ENCODE peak calls at places on chromosomes 5 and 9, in ten cellular contexts. One of them, this sample, is unnamed.
A peak's percentile ranks its signal among the peaks of the same experiment; 100 is the strongest.

GRCh38 chr5:121962943-121963342 is 1.2 kb downstream of the SRFBP1 start:
- DNase-seq in astrocyte of the spinal cord: no peak
- DNase-seq in RWPE1: no peak
- DNase-seq in MCF 10A: no peak
- DNase-seq in fibroblast of pulmonary artery: no peak
- DNase-seq in neural progenitor cell: no peak
- DNase-seq in neural crest cell: no peak
- DNase-seq in breast epithelium: no peak
- DNase-seq in vagina: no peak
- DNase-seq in lower lobe of right lung: no peak
- DNase-seq in this sample: no peak

GRCh38 chr9:121637441-121638222 is 13.8 kb upstream of the DAB2IP start:
- DNase-seq in astrocyte of the spinal cord: peak; percentile 17
- DNase-seq in RWPE1: peak; percentile 83
- DNase-seq in MCF 10A: peak; percentile 55
- DNase-seq in fibroblast of pulmonary artery: peak; percentile 49
- DNase-seq in neural progenitor cell: no peak
- DNase-seq in neural crest cell: no peak
- DNase-seq in breast epithelium: no peak
- DNase-seq in vagina: no peak
- DNase-seq in lower lobe of right lung: no peak
- DNase-seq in this sample: no peak

GRCh38 chr9:71861618-71862017 is 49.4 kb downstream of the ABHD17B start:
- DNase-seq in astrocyte of the spinal cord: no peak
- DNase-seq in RWPE1: no peak
- DNase-seq in MCF 10A: no peak
- DNase-seq in fibroblast of pulmonary artery: no peak
- DNase-seq in neural progenitor cell: no peak
- DNase-seq in neural crest cell: no peak
- DNase-seq in breast epithelium: no peak
- DNase-seq in vagina: no peak
- DNase-seq in lower lobe of right lung: no peak
- DNase-seq in this sample: no peak

GRCh38 chr5:124732891-124733670 is 13.4 kb downstream of the ZNF608 start:
- DNase-seq in astrocyte of the spinal cord: no peak
- DNase-seq in RWPE1: no peak
- DNase-seq in MCF 10A: no peak
- DNase-seq in fibroblast of pulmonary artery: no peak
- DNase-seq in neural progenitor cell: peak; percentile 30
- DNase-seq in neural crest cell: no peak
- DNase-seq in breast epithelium: no peak
- DNase-seq in vagina: no peak
- DNase-seq in lower lobe of right lung: no peak
- DNase-seq in this sample: no peak

GRCh38 chr9:77648458-77649108 is 461 bp upstream of the GNA14 start:
- DNase-seq in astrocyte of the spinal cord: peak; percentile 10
- DNase-seq in RWPE1: peak; percentile 47
- DNase-seq in MCF 10A: no peak
- DNase-seq in fibroblast of pulmonary artery: peak; percentile 38
- DNase-seq in neural progenitor cell: peak; percentile 34
- DNase-seq in neural crest cell: no peak
- DNase-seq in breast epithelium: peak; percentile 23
- DNase-seq in vagina: no peak
- DNase-seq in lower lobe of right lung: peak; percentile 73
- DNase-seq in this sample: no peak

GRCh38 chr9:14437336-14438231 is 123.6 kb upstream of the NFIB start:
- DNase-seq in astrocyte of the spinal cord: no peak
- DNase-seq in RWPE1: no peak
- DNase-seq in MCF 10A: peak; percentile 48
- DNase-seq in fibroblast of pulmonary artery: peak; percentile 26
- DNase-seq in neural progenitor cell: no peak
- DNase-seq in neural crest cell: no peak
- DNase-seq in breast epithelium: no peak
- DNase-seq in vagina: no peak
- DNase-seq in lower lobe of right lung: no peak
- DNase-seq in this sample: no peak

GRCh38 chr9:116144555-116144954 is 9.0 kb upstream of the PAPPA start:
- DNase-seq in astrocyte of the spinal cord: no peak
- DNase-seq in RWPE1: no peak
- DNase-seq in MCF 10A: no peak
- DNase-seq in fibroblast of pulmonary artery: no peak
- DNase-seq in neural progenitor cell: no peak
- DNase-seq in neural crest cell: no peak
- DNase-seq in breast epithelium: no peak
- DNase-seq in vagina: no peak
- DNase-seq in lower lobe of right lung: no peak
- DNase-seq in this sample: no peak

GRCh38 chr9:27365977-27366376 is 69.0 kb upstream of the EQTN start:
- DNase-seq in astrocyte of the spinal cord: peak; percentile 92
- DNase-seq in RWPE1: no peak
- DNase-seq in MCF 10A: no peak
- DNase-seq in fibroblast of pulmonary artery: no peak
- DNase-seq in neural progenitor cell: no peak
- DNase-seq in neural crest cell: no peak
- DNase-seq in breast epithelium: no peak
- DNase-seq in vagina: no peak
- DNase-seq in lower lobe of right lung: no peak
- DNase-seq in this sample: no peak

GRCh38 chr5:16057277-16057676 is 122.3 kb downstream of the MARCHF11 start:
- DNase-seq in astrocyte of the spinal cord: no peak
- DNase-seq in RWPE1: peak; percentile 14
- DNase-seq in MCF 10A: no peak
- DNase-seq in fibroblast of pulmonary artery: peak; percentile 7
- DNase-seq in neural progenitor cell: no peak
- DNase-seq in neural crest cell: no peak
- DNase-seq in breast epithelium: no peak
- DNase-seq in vagina: no peak
- DNase-seq in lower lobe of right lung: no peak
- DNase-seq in this sample: no peak

GRCh38 chr9:108682191-108682590 is 173.6 kb downstream of the ACTL7B start:
- DNase-seq in astrocyte of the spinal cord: no peak
- DNase-seq in RWPE1: no peak
- DNase-seq in MCF 10A: no peak
- DNase-seq in fibroblast of pulmonary artery: no peak
- DNase-seq in neural progenitor cell: no peak
- DNase-seq in neural crest cell: no peak
- DNase-seq in breast epithelium: no peak
- DNase-seq in vagina: no peak
- DNase-seq in lower lobe of right lung: no peak
- DNase-seq in this sample: no peak

GRCh38 chr9:33924978-33925797 is 108.2 kb downstream of the UBE2R2 start:
- DNase-seq in astrocyte of the spinal cord: peak; percentile 59
- DNase-seq in RWPE1: peak; percentile 30
- DNase-seq in MCF 10A: peak; percentile 67
- DNase-seq in fibroblast of pulmonary artery: peak; percentile 67
- DNase-seq in neural progenitor cell: peak; percentile 80
- DNase-seq in neural crest cell: peak; percentile 59
- DNase-seq in breast epithelium: no peak
- DNase-seq in vagina: no peak
- DNase-seq in lower lobe of right lung: no peak
- DNase-seq in this sample: peak; percentile 24

GRCh38 chr5:32754251-32754650 is 43.1 kb downstream of the NPR3 start:
- DNase-seq in astrocyte of the spinal cord: no peak
- DNase-seq in RWPE1: no peak
- DNase-seq in MCF 10A: no peak
- DNase-seq in fibroblast of pulmonary artery: no peak
- DNase-seq in neural progenitor cell: no peak
- DNase-seq in neural crest cell: no peak
- DNase-seq in breast epithelium: no peak
- DNase-seq in vagina: no peak
- DNase-seq in lower lobe of right lung: no peak
- DNase-seq in this sample: no peak

GRCh38 chr5:177427211-177427822 is 841 bp downstream of the GRK6 start:
- DNase-seq in astrocyte of the spinal cord: no peak
- DNase-seq in RWPE1: no peak
- DNase-seq in MCF 10A: no peak
- DNase-seq in fibroblast of pulmonary artery: no peak
- DNase-seq in neural progenitor cell: peak; percentile 30
- DNase-seq in neural crest cell: no peak
- DNase-seq in breast epithelium: peak; percentile 41
- DNase-seq in vagina: no peak
- DNase-seq in lower lobe of right lung: no peak
- DNase-seq in this sample: no peak

GRCh38 chr9:16103613-16104012 is 550.8 kb downstream of the CCDC171 start:
- DNase-seq in astrocyte of the spinal cord: peak; percentile 70
- DNase-seq in RWPE1: no peak
- DNase-seq in MCF 10A: no peak
- DNase-seq in fibroblast of pulmonary artery: no peak
- DNase-seq in neural progenitor cell: peak; percentile 30
- DNase-seq in neural crest cell: peak; percentile 15
- DNase-seq in breast epithelium: peak; percentile 18
- DNase-seq in vagina: peak; percentile 97
- DNase-seq in lower lobe of right lung: no peak
- DNase-seq in this sample: no peak

DNA sequence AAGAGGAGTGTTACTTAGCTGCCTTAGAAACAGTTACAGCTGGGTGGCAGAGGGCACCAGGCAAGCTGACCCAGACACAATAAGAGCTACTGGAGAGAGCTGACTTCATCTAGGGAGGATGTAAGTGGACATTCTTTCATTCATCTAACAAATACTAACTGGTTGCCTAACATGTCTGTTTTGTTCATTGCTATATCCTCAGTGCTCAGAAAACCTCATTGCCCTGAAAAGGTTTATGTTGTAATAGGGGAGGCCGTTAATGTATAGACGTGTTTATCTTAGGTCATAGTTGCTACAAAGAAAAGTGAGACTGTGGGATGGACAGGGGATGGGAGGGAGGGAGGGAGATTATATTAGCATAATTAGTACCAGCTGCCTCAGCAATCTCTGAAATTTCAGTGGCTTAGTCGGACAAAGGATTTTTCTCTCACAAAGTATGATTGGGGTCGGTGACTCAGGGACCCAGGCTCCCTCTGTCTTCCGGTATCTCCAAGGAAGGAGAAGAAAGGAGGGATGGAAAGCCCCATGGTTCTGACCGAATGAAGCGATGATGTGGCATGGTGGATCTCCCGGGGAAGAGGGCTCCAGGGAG is 2.6 kb upstream of the SNX18 start:
- DNase-seq in astrocyte of the spinal cord: peak; percentile 59
- DNase-seq in RWPE1: no peak
- DNase-seq in MCF 10A: no peak
- DNase-seq in fibroblast of pulmonary artery: peak; percentile 63
- DNase-seq in neural progenitor cell: no peak
- DNase-seq in neural crest cell: no peak
- DNase-seq in breast epithelium: no peak
- DNase-seq in vagina: no peak
- DNase-seq in lower lobe of right lung: no peak
- DNase-seq in this sample: no peak
- TF ChIP-seq CTCF in astrocyte of the spinal cord: no peak
- TF ChIP-seq CTCF in RWPE1: no peak
- TF ChIP-seq CTCF in MCF 10A: no peak
- TF ChIP-seq CTCF in fibroblast of pulmonary artery: no peak
- TF ChIP-seq CTCF in neural progenitor cell: no peak
- TF ChIP-seq CTCF in neural crest cell: no peak
- TF ChIP-seq CTCF in breast epithelium: no peak
- TF ChIP-seq CTCF in vagina: no peak
- TF ChIP-seq CTCF in lower lobe of right lung: no peak
- TF ChIP-seq CTCF in this sample: no peak

GRCh38 chr5:3080366-3080765 is 328.9 kb upstream of the IRX2 start:
- DNase-seq in astrocyte of the spinal cord: no peak
- DNase-seq in RWPE1: no peak
- DNase-seq in MCF 10A: no peak
- DNase-seq in fibroblast of pulmonary artery: no peak
- DNase-seq in neural progenitor cell: no peak
- DNase-seq in neural crest cell: no peak
- DNase-seq in breast epithelium: no peak
- DNase-seq in vagina: no peak
- DNase-seq in lower lobe of right lung: no peak
- DNase-seq in this sample: no peak

GRCh38 chr5:3077684-3078083 is 326.2 kb upstream of the IRX2 start:
- DNase-seq in astrocyte of the spinal cord: no peak
- DNase-seq in RWPE1: no peak
- DNase-seq in MCF 10A: no peak
- DNase-seq in fibroblast of pulmonary artery: no peak
- DNase-seq in neural progenitor cell: no peak
- DNase-seq in neural crest cell: no peak
- DNase-seq in breast epithelium: no peak
- DNase-seq in vagina: no peak
- DNase-seq in lower lobe of right lung: no peak
- DNase-seq in this sample: no peak

DNA sequence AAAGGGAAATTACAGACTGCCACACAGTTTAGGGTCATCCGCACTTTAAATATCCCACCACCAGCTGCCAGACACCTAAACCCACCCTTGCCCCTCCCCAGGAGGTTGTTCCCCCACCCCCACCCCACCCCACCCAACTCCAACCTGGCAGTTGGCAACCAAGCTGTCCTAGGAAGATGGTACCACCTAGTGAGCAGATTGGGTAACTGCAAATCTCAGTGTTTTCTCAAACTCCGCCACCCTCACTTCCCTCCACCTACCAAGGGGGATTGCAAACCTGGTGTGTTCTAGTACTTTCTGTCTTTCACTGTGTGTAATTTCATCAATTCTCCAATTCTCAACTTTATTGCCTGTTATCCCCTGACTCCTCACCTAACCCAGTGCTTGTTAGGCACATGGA is 323.8 kb upstream of the IRX2 start:
- DNase-seq in astrocyte of the spinal cord: no peak
- DNase-seq in RWPE1: no peak
- DNase-seq in MCF 10A: no peak
- DNase-seq in fibroblast of pulmonary artery: no peak
- DNase-seq in neural progenitor cell: no peak
- DNase-seq in neural crest cell: no peak
- DNase-seq in breast epithelium: no peak
- DNase-seq in vagina: no peak
- DNase-seq in lower lobe of right lung: no peak
- DNase-seq in this sample: no peak
- TF ChIP-seq CTCF in astrocyte of the spinal cord: no peak
- TF ChIP-seq CTCF in RWPE1: no peak
- TF ChIP-seq CTCF in MCF 10A: peak; percentile 11
- TF ChIP-seq CTCF in fibroblast of pulmonary artery: no peak
- TF ChIP-seq CTCF in neural progenitor cell: peak; percentile 27
- TF ChIP-seq CTCF in neural crest cell: peak; percentile 41
- TF ChIP-seq CTCF in breast epithelium: no peak
- TF ChIP-seq CTCF in vagina: no peak
- TF ChIP-seq CTCF in lower lobe of right lung: no peak
- TF ChIP-seq CTCF in this sample: no peak

GRCh38 chr5:35443803-35444595 is 173.7 kb upstream of the SPEF2 start:
- DNase-seq in astrocyte of the spinal cord: no peak
- DNase-seq in RWPE1: no peak
- DNase-seq in MCF 10A: no peak
- DNase-seq in fibroblast of pulmonary artery: no peak
- DNase-seq in neural progenitor cell: no peak
- DNase-seq in neural crest cell: no peak
- DNase-seq in breast epithelium: no peak
- DNase-seq in vagina: no peak
- DNase-seq in lower lobe of right lung: no peak
- DNase-seq in this sample: no peak
- TF ChIP-seq CTCF in astrocyte of the spinal cord: no peak
- TF ChIP-seq CTCF in RWPE1: no peak
- TF ChIP-seq CTCF in MCF 10A: no peak
- TF ChIP-seq CTCF in fibroblast of pulmonary artery: no peak
- TF ChIP-seq CTCF in neural progenitor cell: no peak
- TF ChIP-seq CTCF in neural crest cell: no peak
- TF ChIP-seq CTCF in breast epithelium: no peak
- TF ChIP-seq CTCF in vagina: no peak
- TF ChIP-seq CTCF in lower lobe of right lung: no peak
- TF ChIP-seq CTCF in this sample: no peak

DNA sequence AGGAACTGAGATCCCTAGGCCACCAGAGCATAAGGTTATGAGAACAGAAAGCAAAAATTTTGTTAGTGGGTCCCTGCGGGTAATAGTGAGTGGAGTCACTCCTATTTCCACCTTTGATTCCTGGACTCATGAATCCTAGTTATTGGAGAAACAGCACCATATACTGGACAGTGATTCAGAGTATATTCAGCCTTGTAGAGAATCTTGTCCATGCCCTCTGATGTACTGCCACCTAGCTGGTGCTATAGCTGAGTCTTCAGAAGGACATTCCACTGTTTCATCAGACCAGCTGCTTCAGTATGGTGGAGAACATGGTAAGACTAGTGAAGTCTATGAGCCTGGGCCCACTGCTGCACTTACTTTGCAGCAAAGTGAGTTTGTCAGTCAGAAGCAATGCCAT is 25.0 kb upstream of the ITGA2 start:
- DNase-seq in astrocyte of the spinal cord: no peak
- DNase-seq in RWPE1: no peak
- DNase-seq in MCF 10A: no peak
- DNase-seq in fibroblast of pulmonary artery: no peak
- DNase-seq in neural progenitor cell: no peak
- DNase-seq in neural crest cell: no peak
- DNase-seq in breast epithelium: no peak
- DNase-seq in vagina: no peak
- DNase-seq in lower lobe of right lung: no peak
- DNase-seq in this sample: no peak
- TF ChIP-seq CTCF in astrocyte of the spinal cord: no peak
- TF ChIP-seq CTCF in RWPE1: no peak
- TF ChIP-seq CTCF in MCF 10A: no peak
- TF ChIP-seq CTCF in fibroblast of pulmonary artery: peak; percentile 11
- TF ChIP-seq CTCF in neural progenitor cell: no peak
- TF ChIP-seq CTCF in neural crest cell: no peak
- TF ChIP-seq CTCF in breast epithelium: no peak
- TF ChIP-seq CTCF in vagina: no peak
- TF ChIP-seq CTCF in lower lobe of right lung: no peak
- TF ChIP-seq CTCF in this sample: no peak

This sample was measured in progenitor cell of endocrine pancreas.